ENCODE peak calls at places on chromosome 19, in five cellular contexts. P, N, C, O and D are unnamed samples.

GRCh38 chr19:11174336-11174735 is 18.8 kb upstream of the SPC24 start:
- DNase-seq in P (no peak), N (no peak), C (no peak), O (no peak), D (no peak)

GRCh38 chr19:46696052-46696451 is 20.9 kb downstream of the PRKD2 start:
- DNase-seq in P (no peak), N (no peak), C (no peak), O (no peak), D (no peak)

GRCh38 chr19:53485046-53486004 is 17.8 kb downstream of the ZNF813 start:
- DNase-seq in P (no peak), N (no peak), C (no peak), O (no peak), D (no peak)

GRCh38 chr19:38336638-38337359 is 1.2 kb downstream of the CATSPERG start:
- DNase-seq in P (peak), N (peak), C (peak), O (peak), D (peak)

GRCh38 chr19:36060430-36060829 is 5.7 kb downstream of the WDR62 start:
- DNase-seq in P (peak), N (no peak), C (peak), O (peak), D (no peak)

GRCh38 chr19:36152061-36152885 is at the start of gene COX7A1:
- DNase-seq in P (no peak), N (peak), C (peak), O (peak), D (peak)

GRCh38 chr19:10551698-10552301 is 8.1 kb downstream of the ATG4D start:
- DNase-seq in P (peak), N (peak), C (no peak), O (no peak), D (no peak)

GRCh38 chr19:48815870-48816501 is 5.2 kb upstream of the BCAT2 start:
- DNase-seq in P (peak), N (peak), C (no peak), O (no peak), D (no peak)

GRCh38 chr19:49637865-49638350 is 2.0 kb downstream of the RRAS start:
- DNase-seq in P (peak), N (peak), C (peak), O (no peak), D (peak)

GRCh38 chr19:39194832-39195542 is 1.8 kb upstream of the NCCRP1 start:
- DNase-seq in P (peak), N (peak), C (no peak), O (no peak), D (no peak)

GRCh38 chr19:14110650-14111049 is 6.9 kb downstream of the PRKACA start:
- DNase-seq in P (no peak), N (no peak), C (no peak), O (no peak), D (no peak)

GRCh38 chr19:44552324-44552723 is 22.8 kb upstream of the CEACAM20 start:
- DNase-seq in P (peak), N (peak), C (no peak), O (no peak), D (no peak)

GRCh38 chr19:15421136-15421535 is 2.3 kb upstream of the AKAP8L start:
- DNase-seq in P (no peak), N (no peak), C (no peak), O (no peak), D (no peak)

GRCh38 chr19:58274771-58275199 is 4.0 kb upstream of the ZNF8 start:
- DNase-seq in P (no peak), N (no peak), C (no peak), O (no peak), D (no peak)

GRCh38 chr19:52991021-52991420 is 22.7 kb upstream of the ERVV-1 start:
- DNase-seq in P (no peak), N (no peak), C (no peak), O (no peak), D (no peak)

GRCh38 chr19:12794196-12794921 is 3.1 kb downstream of the JUNB start:
- DNase-seq in P (peak), N (peak), C (no peak), O (no peak), D (no peak)

GRCh38 chr19:9146882-9147281 is 6.7 kb downstream of the ZNF317 start:
- DNase-seq in P (no peak), N (no peak), C (no peak), O (no peak), D (no peak)

GRCh38 chr19:6275170-6275744 is 4.5 kb downstream of the MLLT1 start:
- DNase-seq in P (no peak), N (no peak), C (no peak), O (no peak), D (peak)

GRCh38 chr19:1261863-1262686 is 7.1 kb upstream of the CIRBP start:
- DNase-seq in P (peak), N (peak), C (peak), O (no peak), D (peak)

GRCh38 chr19:1252221-1252817 is 3.9 kb downstream of the MIDN start:
- DNase-seq in P (peak), N (peak), C (peak), O (no peak), D (peak)

GRCh38 chr19:51027873-51028272 is 1.5 kb upstream of the KLK11 start:
- DNase-seq in P (no peak), N (no peak), C (no peak), O (no peak), D (no peak)

GRCh38 chr19:19661675-19662251 is 1.7 kb downstream of the ATP13A1 start:
- DNase-seq in P (no peak), N (no peak), C (peak), O (no peak), D (peak)

GRCh38 chr19:56507446-56508281 is at the start of gene ZNF471:
- DNase-seq in P (peak), N (peak), C (peak), O (peak), D (peak)

DNA sequence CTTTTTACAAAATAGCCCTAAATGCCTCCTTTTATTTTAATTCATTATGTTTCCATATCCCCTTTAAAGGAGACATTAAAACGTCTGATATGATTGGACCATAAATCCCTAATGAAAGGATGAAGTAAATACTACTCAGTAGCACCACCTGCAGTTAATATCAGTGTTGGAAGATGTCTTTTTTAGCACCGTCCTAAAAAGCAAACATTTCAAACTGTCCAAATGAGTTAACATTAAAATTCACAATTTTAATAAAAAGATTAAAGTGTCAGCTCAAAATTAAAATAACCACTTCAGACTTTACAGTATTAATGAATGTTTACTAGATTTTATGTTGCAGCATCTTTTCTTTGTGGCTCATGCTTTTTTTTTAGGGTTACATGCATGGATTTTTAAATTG is 12.3 kb downstream of the ZNF507 start:
- DNase-seq in P (peak), N (no peak), C (no peak), O (no peak), D (no peak)
- TF ChIP-seq CTCF in P (peak), N (no peak), C (peak), O (peak), D (no peak)

DNA sequence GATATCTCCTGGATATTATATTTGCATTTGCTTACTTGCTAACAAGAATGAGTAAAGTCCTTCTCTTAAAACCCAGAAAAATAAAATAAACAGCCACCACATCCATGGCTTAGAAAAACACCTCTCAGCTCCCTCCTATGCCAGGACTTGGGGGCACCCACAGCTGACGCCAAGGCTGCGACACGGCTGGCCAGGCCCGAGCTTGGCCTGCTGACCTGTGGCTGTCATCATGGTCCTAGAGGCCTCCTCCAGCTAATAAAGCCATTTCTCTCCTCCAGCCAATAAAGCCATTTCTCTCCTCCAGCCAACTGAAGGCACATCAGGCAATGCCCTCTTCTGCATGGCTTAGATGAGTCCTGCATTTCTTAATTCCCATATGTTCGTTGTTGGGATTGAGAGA is 20.9 kb downstream of the C19orf12 start:
- DNase-seq in P (no peak), N (no peak), C (peak), O (no peak), D (no peak)
- H3K27ac ChIP-seq in P (no peak), N (no peak), C (no peak), O (peak), D (no peak)

GRCh38 chr19:28012361-28012760 is 1200.6 kb downstream of the UQCRFS1 start:
- DNase-seq in P (no peak), N (no peak), C (no peak), O (no peak), D (no peak)
- TF ChIP-seq CTCF in P (no peak), N (no peak), C (no peak), O (no peak), D (no peak)

DNA sequence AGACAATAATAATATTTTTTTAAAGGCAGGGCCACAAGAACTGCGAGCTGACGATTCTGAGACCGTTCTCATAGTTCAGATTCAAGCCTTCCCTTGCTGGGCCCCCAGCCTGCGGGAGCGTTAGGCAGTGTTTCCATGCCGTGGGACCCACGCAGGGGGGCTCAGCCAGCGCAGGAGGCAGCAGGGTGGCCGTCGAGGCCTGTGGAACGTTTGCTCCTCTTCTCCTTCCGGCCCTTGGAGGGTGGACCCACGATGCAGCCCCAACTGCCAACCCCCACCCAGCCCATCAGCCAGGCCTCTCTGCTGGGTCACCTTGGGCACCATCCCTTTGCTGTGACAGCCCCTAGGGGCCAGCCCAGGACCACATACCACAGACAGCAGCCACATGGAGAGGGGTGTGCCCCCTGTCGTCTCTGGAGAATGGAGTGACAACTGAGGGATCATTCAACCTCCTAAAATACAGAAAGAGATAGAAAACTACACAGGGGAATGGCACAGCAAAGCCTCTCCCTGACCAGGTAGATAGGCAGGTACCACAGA is 46.8 kb downstream of the PDCD5 start:
- DNase-seq in P (no peak), N (no peak), C (no peak), O (no peak), D (no peak)
- H3K27ac ChIP-seq in P (no peak), N (no peak), C (no peak), O (no peak), D (no peak)

GRCh38 chr19:18114483-18114882 is 16.9 kb downstream of the MAST3 start:
- DNase-seq in P (no peak), N (no peak), C (no peak), O (no peak), D (no peak)
- TF ChIP-seq CTCF in P (no peak), N (no peak), C (no peak), O (no peak), D (no peak)

DNA sequence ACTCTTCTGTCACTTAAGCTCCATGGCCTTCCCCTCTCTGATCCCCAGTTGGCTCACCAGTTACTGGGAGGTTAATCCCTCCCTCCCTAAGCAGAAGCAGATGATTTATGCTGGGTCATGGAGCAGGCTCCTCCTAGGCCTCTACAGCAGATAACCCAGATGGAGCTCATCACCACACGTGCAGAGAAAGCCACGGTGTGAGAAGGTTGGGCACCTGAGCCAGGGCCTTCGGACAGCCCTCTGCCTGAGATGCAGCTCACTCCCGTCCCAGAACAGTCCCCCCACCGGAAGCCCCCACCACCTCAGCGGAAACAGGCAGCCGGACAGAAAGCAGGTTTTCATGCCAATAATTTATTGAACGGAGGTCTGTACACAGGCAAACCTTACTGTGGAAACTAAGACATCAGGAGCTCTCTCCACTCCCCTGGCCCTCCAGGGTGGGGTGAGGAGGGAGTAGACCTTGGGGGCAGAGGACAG is 9.8 kb downstream of the ZNF526 start:
- DNase-seq in P (peak), N (no peak), C (no peak), O (no peak), D (peak)
- H3K27ac ChIP-seq in P (peak), N (no peak), C (no peak), O (peak), D (no peak)

GRCh38 chr19:7535035-7535992 is at the start of gene PNPLA6:
- DNase-seq in P (peak), N (peak), C (peak), O (peak), D (peak)
- TF ChIP-seq CTCF in P (no peak), N (no peak), C (no peak), O (no peak), D (no peak)

GRCh38 chr19:40681039-40681438 is 9.4 kb downstream of the NUMBL start:
- DNase-seq in P (no peak), N (no peak), C (no peak), O (no peak), D (peak)
- H3K27ac ChIP-seq in P (no peak), N (no peak), C (no peak), O (no peak), D (no peak)